ENCODE peak calls at places on chromosomes 1 and 21, in four cellular contexts. F is GM12878, Z is K562, V is HepG2. G is an unnamed sample.
A peak's percentile ranks its signal among the peaks of the same experiment; 100 is the strongest.

GRCh38 chr1:18948048-18948912 is 8.2 kb downstream of the IFFO2 start:
- DNase-seq in F (no peak), Z (no peak), V (no peak), G (no peak)

GRCh38 chr1:248817065-248817464 is 8.7 kb downstream of the SH3BP5L start:
- DNase-seq in F (no peak), Z (no peak), V (no peak), G (no peak)

GRCh38 chr1:209877109-209877764 is 49.5 kb downstream of the UTP25 start:
- DNase-seq in F (no peak), Z (no peak), V (no peak), G (no peak)

GRCh38 chr1:64033667-64034215 is 169.7 kb upstream of the UBE2U start:
- DNase-seq in F (no peak), Z (no peak), V (no peak), G (no peak)

GRCh38 chr21:41438425-41439113 is 12.5 kb downstream of the MX1 start:
- DNase-seq in F (no peak), Z (no peak), V (no peak), G (no peak)

GRCh38 chr1:194919146-194919545 is 1689.1 kb downstream of the KCNT2 start:
- DNase-seq in F (no peak), Z (no peak), V (no peak), G (no peak)

GRCh38 chr21:38123626-38124025 is 133.2 kb upstream of the KCNJ15 start:
- DNase-seq in F (no peak), Z (no peak), V (no peak), G (no peak)

GRCh38 chr1:48725331-48725730 is 51.4 kb downstream of the BEND5 start:
- DNase-seq in F (no peak), Z (no peak), V (no peak), G (no peak)

DNA sequence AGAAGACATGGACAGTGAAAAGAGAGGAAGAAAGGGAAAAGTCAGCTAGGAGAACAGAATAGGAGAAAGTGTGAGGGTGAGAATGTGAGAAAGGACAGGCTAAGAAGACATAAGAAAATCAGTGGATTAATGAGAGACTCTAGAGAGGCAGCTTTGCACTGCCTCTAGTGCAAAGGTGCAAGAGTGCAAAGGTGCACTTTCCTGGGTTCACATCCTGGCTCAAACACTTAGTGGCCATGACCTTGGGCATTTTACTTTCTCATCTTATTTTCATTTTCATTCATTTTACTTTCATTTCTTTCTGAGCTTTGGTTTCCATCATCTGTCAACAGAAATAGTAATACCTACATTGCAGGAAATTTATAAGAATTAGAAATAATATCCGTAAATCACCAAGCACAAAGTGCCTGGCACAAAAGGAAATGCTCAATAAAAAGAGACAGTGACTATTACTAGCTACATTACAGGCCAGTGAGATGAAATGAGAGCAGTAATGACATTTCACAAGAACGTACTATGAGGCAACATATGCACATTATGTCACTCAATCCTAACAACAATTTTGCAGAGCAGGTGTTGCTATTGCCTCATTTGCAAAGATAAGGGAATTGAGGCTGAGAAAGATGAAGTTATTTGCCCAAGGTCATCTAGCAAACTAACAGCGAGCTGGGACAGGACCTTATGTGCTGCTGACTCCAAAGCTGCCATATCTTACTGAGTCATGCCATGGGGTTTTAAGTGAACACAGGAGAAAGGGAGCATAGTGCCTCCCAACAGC is 107.0 kb upstream of the TLR5 start:
- DNase-seq in F (no peak), Z (no peak), V (no peak), G (no peak)
- TF ChIP-seq FOXM1 in F (no peak), Z (no peak), V (no peak), G (no peak)

DNA sequence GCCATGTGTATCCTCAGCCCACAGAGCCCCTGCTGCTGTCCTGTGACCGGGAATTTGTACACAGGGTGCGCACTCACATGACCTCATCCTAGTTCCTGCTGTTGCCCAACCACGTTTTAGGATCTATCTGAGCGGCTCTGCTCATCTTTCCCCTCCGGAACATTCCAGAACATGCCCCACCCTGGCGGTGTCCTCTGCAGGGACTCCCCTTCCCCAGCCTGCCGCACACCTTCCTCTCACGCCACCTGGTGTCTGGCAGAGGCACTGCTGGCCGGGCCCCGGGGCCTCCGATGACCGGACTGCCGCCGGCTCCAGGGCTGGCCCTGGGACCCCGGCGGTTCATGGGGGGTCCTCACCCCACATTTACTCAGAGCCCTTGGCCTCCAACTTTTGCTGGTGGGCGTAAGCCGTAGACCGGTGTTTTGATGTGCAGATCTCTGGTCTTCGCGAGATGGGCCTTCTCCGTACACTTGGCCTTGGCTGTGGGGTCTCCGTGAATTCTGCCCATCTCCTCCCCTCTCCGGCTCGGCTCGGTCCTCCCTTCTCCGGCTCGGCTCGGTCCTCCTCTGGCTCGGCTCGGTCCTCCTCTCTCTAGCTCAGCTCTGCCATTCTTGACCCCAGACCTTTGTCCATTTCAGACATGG is 29.5 kb downstream of the ARHGEF16 start:
- DNase-seq in F (no peak), Z (peak; percentile 61), V (peak; percentile 36), G (peak; percentile 76)
- TF ChIP-seq BHLHE40 in F (no peak), Z (no peak), V (no peak), G (no peak)

GRCh38 chr1:53862507-53862906 is 24.4 kb upstream of the NDC1 start:
- DNase-seq in F (no peak), Z (no peak), V (no peak), G (no peak)
- TF ChIP-seq FOXM1 in F (no peak), Z (no peak), V (no peak), G (no peak)

DNA sequence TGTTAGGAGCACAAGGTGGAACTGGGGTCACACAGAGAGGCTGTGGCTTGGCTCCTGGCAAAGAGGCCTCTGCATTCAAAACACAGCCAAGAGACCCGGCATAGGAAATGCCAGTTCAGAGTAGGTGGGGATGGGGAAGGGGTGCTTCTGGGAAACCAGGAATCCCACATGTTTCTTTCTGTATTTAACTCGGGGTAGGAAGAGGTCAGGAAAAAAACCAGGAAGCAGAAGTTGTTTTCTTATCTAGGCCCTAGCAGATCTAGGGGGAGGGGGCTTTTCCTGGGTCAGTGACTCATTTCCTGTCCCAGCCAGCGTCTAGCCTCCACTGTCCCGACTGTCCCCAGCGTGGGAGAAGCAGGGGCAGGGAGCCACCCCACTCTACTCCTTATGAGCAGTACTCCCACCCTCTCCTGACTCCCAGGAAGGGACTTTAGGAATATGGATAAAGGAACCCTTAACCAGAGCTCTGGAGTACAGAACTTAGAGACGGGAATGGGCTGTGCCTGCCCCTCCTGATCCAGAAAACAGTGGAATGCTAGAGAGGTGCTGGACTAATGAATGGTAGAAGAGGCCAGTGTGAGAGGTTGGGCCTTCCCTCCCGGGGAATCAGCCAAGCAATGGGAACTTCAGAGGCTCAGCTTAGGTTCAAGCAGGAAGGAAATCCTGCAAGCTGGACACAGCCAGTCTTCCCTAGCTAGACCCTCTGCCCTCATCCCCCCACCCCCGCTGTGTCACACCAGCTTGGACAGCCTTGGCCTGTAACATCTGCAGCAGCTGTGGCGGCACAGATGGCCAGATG is 5.7 kb downstream of the FHL3 start:
- DNase-seq in F (no peak), Z (peak; percentile 96), V (peak; percentile 75), G (no peak)
- TF ChIP-seq BHLHE40 in F (no peak), Z (no peak), V (no peak), G (no peak)

DNA sequence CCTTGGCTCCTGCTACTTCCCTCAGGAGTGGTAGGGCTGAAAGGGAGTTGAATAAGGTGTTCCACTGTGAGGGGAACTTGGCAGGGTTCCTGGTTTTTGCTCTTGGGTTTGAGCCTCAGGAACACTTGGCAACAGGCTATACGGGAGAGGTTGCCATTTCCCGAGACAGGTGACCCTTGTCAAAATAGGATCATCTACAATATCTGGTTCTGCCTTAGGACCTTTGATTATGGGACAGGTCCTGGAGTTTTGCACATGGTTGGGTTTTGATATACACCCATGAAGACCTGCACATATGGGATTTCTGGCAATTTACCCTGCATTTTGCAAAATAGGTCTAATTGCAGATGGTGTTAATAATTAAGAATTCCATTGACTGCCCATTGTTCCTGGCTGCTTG is 31.1 kb downstream of the YY1AP1 start:
- DNase-seq in F (no peak), Z (no peak), V (no peak), G (no peak)
- TF ChIP-seq FOXM1 in F (no peak), Z (no peak), V (no peak), G (no peak)

GRCh38 chr1:172668097-172668496 is 9.2 kb downstream of the FASLG start:
- DNase-seq in F (no peak), Z (no peak), V (no peak), G (no peak)

GRCh38 chr1:172669011-172669410 is 10.1 kb downstream of the FASLG start:
- DNase-seq in F (no peak), Z (no peak), V (no peak), G (no peak)

GRCh38 chr1:172671591-172671990 is 12.7 kb downstream of the FASLG start:
- DNase-seq in F (no peak), Z (no peak), V (no peak), G (no peak)

GRCh38 chr1:172670316-172670715 is 11.4 kb downstream of the FASLG start:
- DNase-seq in F (no peak), Z (no peak), V (no peak), G (no peak)

DNA sequence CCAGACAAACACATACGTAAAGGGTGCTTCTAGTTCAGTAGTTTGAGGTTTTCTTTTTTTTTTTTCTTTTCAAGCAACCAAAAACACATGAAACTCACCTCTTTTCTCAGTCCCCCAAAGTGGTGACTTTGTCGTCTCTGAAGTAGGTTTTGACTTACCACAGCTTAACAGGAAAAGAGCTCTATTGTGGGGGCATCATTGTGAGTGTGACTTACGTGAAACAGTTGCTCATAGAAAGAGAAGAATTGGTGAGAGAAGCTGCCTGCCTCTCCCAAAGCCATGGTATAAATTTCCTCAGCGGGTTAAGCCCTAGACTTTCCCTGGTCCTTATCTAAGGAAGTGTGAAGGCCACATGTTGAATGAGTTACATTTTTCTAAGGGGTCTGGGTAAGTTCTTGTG is 11.9 kb downstream of the FASLG start:
- DNase-seq in F (no peak), Z (no peak), V (no peak), G (no peak)
- TF ChIP-seq BHLHE40 in F (no peak), Z (no peak), V (no peak), G (no peak)

GRCh38 chr21:44708866-44709425 is 2.4 kb downstream of the TSPEAR start:
- DNase-seq in F (no peak), Z (no peak), V (no peak), G (no peak)

GRCh38 chr21:44708213-44708865 is 3.0 kb downstream of the TSPEAR start:
- DNase-seq in F (no peak), Z (no peak), V (no peak), G (no peak)

GRCh38 chr21:44706026-44706705 is 5.2 kb downstream of the TSPEAR start:
- DNase-seq in F (no peak), Z (no peak), V (no peak), G (no peak)

GRCh38 chr21:44704636-44705001 is 6.8 kb downstream of the TSPEAR start:
- DNase-seq in F (no peak), Z (no peak), V (no peak), G (no peak)

DNA sequence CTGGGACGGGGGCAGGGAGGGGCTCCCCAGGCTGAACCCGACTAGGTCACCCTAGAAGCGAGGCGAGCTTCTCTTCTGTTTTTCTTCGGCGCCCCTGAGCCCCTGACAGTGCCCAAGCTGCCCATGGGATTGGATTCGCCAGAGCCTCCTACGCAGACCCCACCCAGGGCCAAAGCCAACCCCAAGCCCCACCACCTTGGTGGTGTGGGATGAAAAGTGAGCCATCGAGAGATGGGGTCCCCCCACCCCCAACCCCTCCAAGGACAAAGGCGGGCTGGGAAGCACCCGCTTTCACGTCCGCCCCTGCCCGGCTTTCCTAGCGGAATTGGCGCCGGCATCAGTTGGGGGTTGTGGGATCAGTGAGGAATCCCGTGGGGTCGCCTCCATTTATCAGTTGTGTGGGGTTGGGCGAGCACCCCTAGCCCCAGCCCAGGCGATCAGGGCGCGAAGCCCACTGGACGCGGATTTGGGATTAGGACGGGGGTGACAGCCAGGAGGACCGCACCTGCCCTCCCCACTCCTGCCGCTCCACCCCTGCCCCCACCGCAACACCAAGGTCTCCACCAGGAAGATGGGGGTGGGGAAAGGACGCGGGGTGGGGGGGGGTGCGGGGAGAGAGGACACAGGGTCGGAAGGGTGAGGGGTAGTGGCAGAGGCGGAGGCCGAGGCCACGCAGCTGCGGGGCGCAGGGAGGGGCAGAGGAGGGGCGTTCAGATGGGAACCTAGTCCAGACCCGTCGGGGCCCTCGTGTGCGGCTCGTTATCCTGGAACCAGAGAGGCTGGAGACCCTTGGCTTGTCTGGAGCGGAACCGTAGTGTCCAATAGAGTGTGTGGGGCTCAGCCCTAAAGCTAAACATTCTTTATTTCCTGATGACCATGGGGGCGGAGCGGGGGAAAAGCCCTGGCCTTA is 4.4 kb downstream of the TSPEAR start:
- DNase-seq in F (no peak), Z (no peak), V (no peak), G (no peak)
- TF ChIP-seq FOXM1 in F (no peak), Z (no peak), V (no peak), G (no peak)